ENCODE peak calls at places on chromosomes 16 and 17, in seven cellular contexts. E is ovary, P is lower leg skin, R is esophagus muscularis mucosa, Q is K562, C is vagina, U is breast epithelium. Y is an unnamed sample.

GRCh38 chr16:64589836-64590235 is 532.0 kb downstream of the CDH11 start:
- DNase-seq in E (no peak), P (no peak), R (no peak), Q (no peak), C (no peak), U (no peak), Y (no peak)

GRCh38 chr16:61435356-61435755 is 600.9 kb downstream of the CDH8 start:
- DNase-seq in E (no peak), P (no peak), R (no peak), Q (no peak), C (no peak), U (no peak), Y (no peak)

GRCh38 chr16:1832831-1833454 is 5.9 kb downstream of the FAHD1 start:
- DNase-seq in E (no peak), P (no peak), R (no peak), Q (peak), C (no peak), U (no peak), Y (peak)

GRCh38 chr17:45384800-45385262 is 47.8 kb downstream of the ARHGAP27 start:
- DNase-seq in E (no peak), P (no peak), R (no peak), Q (no peak), C (no peak), U (no peak), Y (no peak)

GRCh38 chr16:12458591-12459400 is 344.9 kb downstream of the CPPED1 start:
- DNase-seq in E (no peak), P (no peak), R (no peak), Q (no peak), C (no peak), U (no peak), Y (no peak)

GRCh38 chr16:12262454-12263180 is 286.1 kb downstream of the SNX29 start:
- DNase-seq in E (no peak), P (no peak), R (no peak), Q (no peak), C (no peak), U (peak), Y (no peak)

GRCh38 chr16:4682084-4682581 is 11.2 kb upstream of the NUDT16L1 start:
- DNase-seq in E (no peak), P (no peak), R (no peak), Q (no peak), C (no peak), U (no peak), Y (no peak)

GRCh38 chr16:85005278-85006069 is 5.9 kb downstream of the ZDHHC7 start:
- DNase-seq in E (no peak), P (no peak), R (no peak), Q (no peak), C (no peak), U (no peak), Y (no peak)

GRCh38 chr17:81378941-81379511 is 16.2 kb upstream of the BAHCC1 start:
- DNase-seq in E (no peak), P (peak), R (no peak), Q (no peak), C (no peak), U (no peak), Y (no peak)

GRCh38 chr17:80432961-80433550 is 18.1 kb downstream of the ENDOV start:
- DNase-seq in E (no peak), P (no peak), R (no peak), Q (no peak), C (no peak), U (no peak), Y (no peak)

GRCh38 chr16:68786685-68787418 is 49.8 kb downstream of the CDH1 start:
- DNase-seq in E (peak), P (no peak), R (no peak), Q (no peak), C (no peak), U (no peak), Y (no peak)

GRCh38 chr16:77657016-77657415 is 65.3 kb upstream of the NUDT7 start:
- DNase-seq in E (no peak), P (no peak), R (no peak), Q (peak), C (no peak), U (no peak), Y (peak)

GRCh38 chr16:66849021-66849420 is 4.8 kb downstream of the CA7 start:
- DNase-seq in E (no peak), P (no peak), R (no peak), Q (no peak), C (no peak), U (no peak), Y (no peak)

GRCh38 chr17:3848229-3848628 is 2.2 kb upstream of the NCBP3 start:
- DNase-seq in E (no peak), P (no peak), R (no peak), Q (no peak), C (no peak), U (no peak), Y (no peak)

GRCh38 chr17:64054304-64054703 is 33.9 kb upstream of the ICAM2 start:
- DNase-seq in E (no peak), P (no peak), R (no peak), Q (no peak), C (no peak), U (no peak), Y (no peak)

GRCh38 chr16:57392694-57393093 is 11.9 kb upstream of the CCL17 start:
- DNase-seq in E (no peak), P (no peak), R (no peak), Q (no peak), C (no peak), U (peak), Y (no peak)

GRCh38 chr17:21239680-21240374 is 13.4 kb downstream of the NATD1 start:
- DNase-seq in E (no peak), P (no peak), R (no peak), Q (peak), C (no peak), U (no peak), Y (peak)

GRCh38 chr16:23129686-23130085 is 19.6 kb downstream of the USP31 start:
- DNase-seq in E (no peak), P (no peak), R (no peak), Q (no peak), C (no peak), U (no peak), Y (no peak)

GRCh38 chr17:22703786-22704441 is 1011.6 kb downstream of the KCNJ18 start:
- DNase-seq in E (no peak), P (no peak), R (peak), Q (peak), C (no peak), U (no peak), Y (no peak)

GRCh38 chr16:88748364-88748763 is 36.7 kb downstream of the PIEZO1 start:
- DNase-seq in E (no peak), P (no peak), R (no peak), Q (no peak), C (no peak), U (no peak), Y (no peak)

GRCh38 chr17:45972531-45972930 is 26.5 kb upstream of the STH start:
- DNase-seq in E (no peak), P (no peak), R (no peak), Q (no peak), C (no peak), U (no peak), Y (no peak)

GRCh38 chr16:67207857-67208524 is 9.1 kb downstream of the ELMO3 start:
- DNase-seq in E (no peak), P (no peak), R (no peak), Q (no peak), C (no peak), U (no peak), Y (peak)

GRCh38 chr17:6413073-6413472 is 21.8 kb downstream of the AIPL1 start:
- DNase-seq in E (no peak), P (no peak), R (no peak), Q (peak), C (no peak), U (no peak), Y (peak)

GRCh38 chr16:89360760-89361435 is 129.5 kb downstream of the ANKRD11 start:
- DNase-seq in E (no peak), P (no peak), R (no peak), Q (no peak), C (no peak), U (no peak), Y (no peak)

GRCh38 chr16:1615761-1616160 is 3.6 kb downstream of the CRAMP1 start:
- DNase-seq in E (no peak), P (no peak), R (no peak), Q (no peak), C (no peak), U (no peak), Y (no peak)

GRCh38 chr17:41345992-41346391 is 4.6 kb downstream of the KRT33A start:
- DNase-seq in E (no peak), P (no peak), R (no peak), Q (no peak), C (no peak), U (no peak), Y (no peak)

GRCh38 chr17:4235372-4236279 is 28.2 kb downstream of the ANKFY1 start:
- DNase-seq in E (no peak), P (no peak), R (no peak), Q (no peak), C (no peak), U (no peak), Y (no peak)

GRCh38 chr17:37110012-37110701 is 161.4 kb downstream of the AATF start:
- DNase-seq in E (no peak), P (no peak), R (no peak), Q (no peak), C (no peak), U (no peak), Y (no peak)

GRCh38 chr16:22195445-22195694 is 10.7 kb upstream of the EEF2K start:
- DNase-seq in E (no peak), P (no peak), R (no peak), Q (no peak), C (no peak), U (no peak), Y (no peak)

GRCh38 chr16:74431516-74431915 is 10.2 kb upstream of the CLEC18B start:
- DNase-seq in E (no peak), P (no peak), R (no peak), Q (peak), C (no peak), U (no peak), Y (no peak)

GRCh38 chr17:80774643-80775281 is 216.9 kb upstream of the CHMP6 start:
- DNase-seq in E (no peak), P (no peak), R (no peak), Q (no peak), C (no peak), U (no peak), Y (no peak)

GRCh38 chr16:1779741-1780676 is 2.4 kb downstream of the SPSB3 start:
- DNase-seq in E (no peak), P (no peak), R (no peak), Q (no peak), C (no peak), U (no peak), Y (no peak)

GRCh38 chr17:58311429-58311894 is 17.1 kb downstream of the TSPOAP1 start:
- DNase-seq in E (no peak), P (no peak), R (no peak), Q (no peak), C (peak), U (no peak), Y (no peak)

GRCh38 chr16:70476272-70477020 is 22.1 kb downstream of the FCSK start:
- DNase-seq in E (no peak), P (no peak), R (no peak), Q (no peak), C (no peak), U (no peak), Y (peak)

GRCh38 chr17:17091276-17091675 is 49.0 kb downstream of the MPRIP start:
- DNase-seq in E (no peak), P (no peak), R (no peak), Q (no peak), C (no peak), U (no peak), Y (no peak)

DNA sequence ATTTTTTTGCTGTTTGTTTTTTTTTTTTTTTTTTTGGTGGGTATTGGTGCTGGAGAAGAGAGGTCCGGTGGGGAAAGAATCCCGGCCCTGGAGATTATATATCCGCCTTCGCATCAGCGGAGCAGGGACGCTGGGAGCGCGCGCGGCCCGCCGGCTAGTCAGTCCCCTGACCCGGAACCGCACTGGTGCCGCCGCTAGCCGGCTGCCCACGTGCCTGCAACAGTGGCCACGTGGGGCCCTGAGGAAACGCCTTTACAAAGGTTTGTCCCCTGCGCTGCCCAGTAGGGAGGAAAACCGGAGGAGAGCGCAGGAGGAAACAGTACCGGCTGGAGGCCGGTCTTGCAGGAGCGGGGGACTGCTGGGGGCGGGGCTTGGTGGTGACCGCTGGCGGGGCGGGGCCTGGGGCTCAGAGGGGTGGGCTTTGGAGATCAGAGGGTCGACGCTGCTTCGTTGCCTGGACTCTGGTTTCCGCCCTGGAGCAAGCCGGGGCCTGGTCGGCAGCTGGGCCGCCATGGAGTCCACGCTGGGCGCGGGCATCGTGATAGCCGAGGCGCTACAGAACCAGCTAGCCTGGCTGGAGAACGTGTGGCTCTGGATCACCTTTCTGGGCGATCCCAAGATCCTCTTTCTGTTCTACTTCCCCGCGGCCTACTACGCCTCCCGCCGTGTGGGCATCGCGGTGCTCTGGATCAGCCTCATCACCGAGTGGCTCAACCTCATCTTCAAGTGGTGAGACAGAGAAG is at the start of gene G6PC3:
- DNase-seq in E (peak), P (peak), R (peak), Q (peak), C (no peak), U (peak), Y (peak)
- TF ChIP-seq POLR2A in E (peak), P (no peak), R (peak), Q (peak), C (no peak), U (peak), Y (peak)

GRCh38 chr17:35705230-35705629 is 26.2 kb upstream of the RASL10B start:
- DNase-seq in E (no peak), P (no peak), R (no peak), Q (no peak), C (no peak), U (no peak), Y (no peak)

GRCh38 chr17:35708149-35708548 is 23.3 kb upstream of the RASL10B start:
- DNase-seq in E (no peak), P (no peak), R (no peak), Q (no peak), C (no peak), U (no peak), Y (no peak)

GRCh38 chr17:35705705-35706104 is 25.7 kb upstream of the RASL10B start:
- DNase-seq in E (no peak), P (no peak), R (no peak), Q (no peak), C (no peak), U (no peak), Y (no peak)

GRCh38 chr17:35709874-35710273 is 21.6 kb upstream of the RASL10B start:
- DNase-seq in E (no peak), P (no peak), R (no peak), Q (no peak), C (no peak), U (no peak), Y (no peak)

DNA sequence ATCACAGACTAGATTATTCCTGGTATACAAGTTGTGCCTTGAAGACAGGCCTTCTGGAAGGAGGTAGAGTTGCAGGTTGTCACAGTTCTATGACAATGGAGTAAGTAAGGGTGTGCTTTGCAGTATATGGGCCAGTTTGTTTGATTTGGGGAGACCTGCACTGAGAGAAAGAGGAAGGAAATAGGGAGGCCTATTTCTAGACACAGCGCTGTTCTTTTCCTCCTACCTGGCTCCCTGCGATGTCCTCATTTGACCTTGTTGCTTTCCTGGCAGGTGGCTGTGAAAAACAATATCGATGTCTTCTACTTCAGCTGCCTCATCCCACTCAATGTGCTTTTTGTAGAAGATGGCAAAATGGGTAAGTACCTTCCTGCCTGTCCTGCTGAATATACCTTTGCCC is 22.5 kb upstream of the RASL10B start:
- DNase-seq in E (no peak), P (no peak), R (no peak), Q (no peak), C (no peak), U (no peak), Y (no peak)
- TF ChIP-seq POLR2A in E (no peak), P (no peak), R (no peak), Q (no peak), C (no peak), U (no peak), Y (no peak)

GRCh38 chr17:77886387-77886728 is 72.1 kb upstream of the TNRC6C start:
- DNase-seq in E (no peak), P (no peak), R (no peak), Q (peak), C (no peak), U (no peak), Y (peak)

GRCh38 chr17:77888242-77889134 is 70.0 kb upstream of the TNRC6C start:
- DNase-seq in E (no peak), P (no peak), R (no peak), Q (no peak), C (no peak), U (no peak), Y (no peak)

GRCh38 chr17:77889135-77889505 is 69.4 kb upstream of the TNRC6C start:
- DNase-seq in E (no peak), P (no peak), R (no peak), Q (no peak), C (no peak), U (no peak), Y (no peak)

GRCh38 chr17:77887110-77887463 is 71.4 kb upstream of the TNRC6C start:
- DNase-seq in E (no peak), P (no peak), R (no peak), Q (no peak), C (no peak), U (no peak), Y (no peak)

GRCh38 chr17:77887464-77888241 is 70.8 kb upstream of the TNRC6C start:
- DNase-seq in E (peak), P (peak), R (peak), Q (peak), C (no peak), U (peak), Y (peak)
- TF ChIP-seq POLR2A in E (peak), P (no peak), R (peak), Q (no peak), C (no peak), U (no peak), Y (no peak)

GRCh38 chr17:78290671-78291070 is 59.2 kb downstream of the TMEM235 start:
- DNase-seq in E (no peak), P (no peak), R (no peak), Q (no peak), C (no peak), U (no peak), Y (no peak)

GRCh38 chr17:78289004-78289403 is 57.6 kb downstream of the TMEM235 start:
- DNase-seq in E (no peak), P (no peak), R (no peak), Q (no peak), C (no peak), U (no peak), Y (no peak)

GRCh38 chr17:78293896-78294295 is 62.5 kb downstream of the TMEM235 start:
- DNase-seq in E (no peak), P (no peak), R (no peak), Q (no peak), C (no peak), U (no peak), Y (no peak)

GRCh38 chr17:78291944-78292910 is 60.8 kb downstream of the TMEM235 start:
- DNase-seq in E (no peak), P (no peak), R (no peak), Q (no peak), C (no peak), U (no peak), Y (no peak)

GRCh38 chr17:78289802-78290363 is 58.5 kb downstream of the TMEM235 start:
- DNase-seq in E (peak), P (peak), R (peak), Q (peak), C (no peak), U (peak), Y (peak)
- TF ChIP-seq POLR2A in E (no peak), P (no peak), R (no peak), Q (no peak), C (no peak), U (no peak), Y (no peak)

GRCh38 chr16:48542020-48542473 is 67.9 kb downstream of the N4BP1 start:
- DNase-seq in E (peak), P (peak), R (no peak), Q (no peak), C (peak), U (no peak), Y (peak)
- TF ChIP-seq POLR2A in E (no peak), P (no peak), R (no peak), Q (no peak), C (no peak), U (no peak), Y (no peak)

DNA sequence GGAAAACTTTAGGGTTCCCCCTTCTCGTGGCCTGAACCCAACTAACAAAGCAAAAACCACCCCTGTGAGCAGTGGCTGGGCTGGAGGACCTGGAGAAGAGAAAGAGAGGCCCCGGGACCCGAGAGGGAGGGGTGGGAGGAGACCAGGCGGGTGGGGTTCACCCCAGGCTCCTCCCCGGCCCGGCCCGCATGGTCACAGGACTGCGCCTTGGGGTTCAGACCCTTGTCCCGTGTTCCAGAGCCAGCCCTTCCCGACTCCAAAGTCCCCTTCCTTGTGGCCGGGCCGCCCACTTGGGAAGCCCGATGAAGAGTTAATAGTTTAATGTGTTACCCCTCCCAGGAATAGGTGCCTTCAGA is 852 bp downstream of the MARVELD3 start:
- DNase-seq in E (peak), P (no peak), R (no peak), Q (peak), C (no peak), U (no peak), Y (peak)
- TF ChIP-seq POLR2A in E (no peak), P (no peak), R (no peak), Q (no peak), C (no peak), U (no peak), Y (no peak)

DNA sequence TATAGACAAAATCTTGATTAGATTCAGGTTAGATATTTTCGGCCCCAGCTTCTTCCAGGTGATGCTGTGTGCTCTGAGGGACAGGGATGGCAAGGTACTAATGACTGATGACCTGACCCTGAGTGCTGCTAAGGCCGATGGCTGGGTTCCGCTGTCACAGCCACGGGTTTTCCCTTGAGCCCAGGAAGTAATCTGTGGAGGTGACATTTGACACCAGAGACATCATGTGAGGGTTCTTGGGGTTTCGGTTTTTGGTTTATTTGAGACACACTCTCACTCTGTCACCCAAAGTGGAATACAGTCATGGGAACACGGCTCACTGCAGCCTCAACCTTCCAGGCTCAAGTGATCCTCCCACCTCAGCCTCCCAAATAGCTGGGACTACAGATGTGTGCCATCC is 9.8 kb downstream of the OTOP3 start:
- DNase-seq in E (no peak), P (no peak), R (no peak), Q (no peak), C (no peak), U (no peak), Y (no peak)
- TF ChIP-seq POLR2A in E (no peak), P (no peak), R (no peak), Q (no peak), C (no peak), U (no peak), Y (no peak)

Y was measured in erythroblast.